ENCODE peak calls at places on chromosomes 12 and 14, in six cellular contexts. One of them, this sample, is unnamed.
A peak's percentile ranks its signal among the peaks of the same experiment; 100 is the strongest.

GRCh38 chr12:56724989-56725722 is at the start of gene NACA:
- DNase-seq in neural progenitor cell: peak; percentile 96
- DNase-seq in NCI-H82: peak; percentile 99
- DNase-seq in left cardiac atrium: peak; percentile 100
- DNase-seq in H54: peak; percentile 95
- DNase-seq in HS-5: peak; percentile 89
- DNase-seq in this sample: peak; percentile 100

GRCh38 chr14:75864352-75864751 is 117.4 kb downstream of the TGFB3 start:
- DNase-seq in left cardiac atrium: no peak
- DNase-seq in NCI-H82: no peak
- DNase-seq in neural progenitor cell: no peak
- DNase-seq in H54: no peak
- DNase-seq in HS-5: peak; percentile 90
- DNase-seq in this sample: no peak

GRCh38 chr12:79512068-79512467 is 178.7 kb downstream of the PAWR start:
- DNase-seq in left cardiac atrium: no peak
- DNase-seq in neural progenitor cell: peak; percentile 47
- DNase-seq in NCI-H82: no peak
- DNase-seq in HS-5: no peak
- DNase-seq in H54: no peak
- DNase-seq in this sample: no peak

GRCh38 chr14:51145246-51145645 is 50.3 kb upstream of the TRIM9 start:
- DNase-seq in NCI-H82: no peak
- DNase-seq in left cardiac atrium: no peak
- DNase-seq in neural progenitor cell: no peak
- DNase-seq in HS-5: no peak
- DNase-seq in H54: no peak
- DNase-seq in this sample: no peak

GRCh38 chr14:92105073-92105844 is 1.1 kb downstream of the ATXN3 start:
- DNase-seq in left cardiac atrium: no peak
- DNase-seq in HS-5: peak; percentile 8
- DNase-seq in neural progenitor cell: no peak
- DNase-seq in NCI-H82: no peak
- DNase-seq in H54: no peak
- DNase-seq in this sample: no peak

GRCh38 chr14:37864861-37865718 is 269.7 kb downstream of the TTC6 start:
- DNase-seq in HS-5: peak; percentile 42
- DNase-seq in left cardiac atrium: no peak
- DNase-seq in neural progenitor cell: no peak
- DNase-seq in H54: no peak
- DNase-seq in NCI-H82: peak; percentile 34
- DNase-seq in this sample: no peak

GRCh38 chr14:62126885-62127478 is 364.8 kb downstream of the SNAPC1 start:
- DNase-seq in HS-5: peak; percentile 26
- DNase-seq in H54: no peak
- DNase-seq in neural progenitor cell: peak; percentile 66
- DNase-seq in left cardiac atrium: no peak
- DNase-seq in NCI-H82: peak; percentile 69
- DNase-seq in this sample: peak; percentile 17

GRCh38 chr12:96427269-96427729 is 27.1 kb upstream of the CDK17 start:
- DNase-seq in left cardiac atrium: peak; percentile 75
- DNase-seq in H54: peak; percentile 51
- DNase-seq in NCI-H82: peak; percentile 74
- DNase-seq in HS-5: peak; percentile 100
- DNase-seq in neural progenitor cell: peak; percentile 72
- DNase-seq in this sample: peak; percentile 99

GRCh38 chr12:65648461-65648860 is 175.8 kb upstream of the HMGA2 start:
- DNase-seq in NCI-H82: no peak
- DNase-seq in left cardiac atrium: no peak
- DNase-seq in neural progenitor cell: no peak
- DNase-seq in HS-5: no peak
- DNase-seq in H54: no peak
- DNase-seq in this sample: no peak

GRCh38 chr14:92729632-92730358 is 18.6 kb downstream of the LGMN start:
- DNase-seq in H54: peak; percentile 49
- DNase-seq in NCI-H82: peak; percentile 83
- DNase-seq in neural progenitor cell: no peak
- DNase-seq in left cardiac atrium: no peak
- DNase-seq in HS-5: peak; percentile 75
- DNase-seq in this sample: no peak

GRCh38 chr14:77543240-77543551 is 44.6 kb upstream of the ISM2 start:
- DNase-seq in HS-5: no peak
- DNase-seq in NCI-H82: peak; percentile 0
- DNase-seq in H54: no peak
- DNase-seq in neural progenitor cell: no peak
- DNase-seq in left cardiac atrium: no peak
- DNase-seq in this sample: no peak

GRCh38 chr14:104278214-104278534 is 139.8 kb downstream of the KIF26A start:
- DNase-seq in H54: no peak
- DNase-seq in HS-5: no peak
- DNase-seq in neural progenitor cell: no peak
- DNase-seq in NCI-H82: no peak
- DNase-seq in left cardiac atrium: no peak
- DNase-seq in this sample: no peak

This sample was measured in T1000.